ENCODE peak calls at places on chromosomes 2 and 18, in five cellular contexts. W is cardiac muscle cell, D is astrocyte of the spinal cord, M is hepatocyte, Z is endothelial cell. S is an unnamed sample.

GRCh38 chr2:185372188-185372587 is 366.4 kb upstream of the FSIP2 start:
- DNase-seq in W (no peak), D (no peak), M (peak; percentile 28), Z (no peak), S (no peak)

GRCh38 chr2:237920673-237921072 is 46.1 kb upstream of the UBE2F start:
- DNase-seq in W (no peak), D (no peak), M (no peak), Z (no peak), S (no peak)

GRCh38 chr2:64640153-64641044 is 13.3 kb downstream of the SERTAD2 start:
- DNase-seq in W (peak; percentile 27), D (no peak), M (no peak), Z (no peak), S (no peak)

GRCh38 chr18:54215069-54215468 is 9.4 kb downstream of the MBD2 start:
- DNase-seq in W (peak; percentile 60), D (peak; percentile 28), M (no peak), Z (no peak), S (no peak)

GRCh38 chr2:14756981-14757657 is 124.6 kb downstream of the LRATD1 start:
- DNase-seq in W (peak; percentile 7), D (peak; percentile 81), M (peak; percentile 44), Z (no peak), S (no peak)

GRCh38 chr2:127175821-127176354 is 44.2 kb downstream of the CYP27C1 start:
- DNase-seq in W (peak; percentile 8), D (no peak), M (peak; percentile 68), Z (no peak), S (no peak)

GRCh38 chr2:121705390-121705789 is 31.3 kb downstream of the NIFK start:
- DNase-seq in W (no peak), D (no peak), M (no peak), Z (no peak), S (no peak)

GRCh38 chr2:195477248-195477995 is 179.6 kb upstream of the SLC39A10 start:
- DNase-seq in W (peak; percentile 84), D (peak; percentile 89), M (no peak), Z (no peak), S (no peak)

GRCh38 chr2:38296381-38296780 is 80.7 kb downstream of the ATL2 start:
- DNase-seq in W (no peak), D (no peak), M (no peak), Z (no peak), S (no peak)

GRCh38 chr2:69452687-69453086 is 15.5 kb upstream of the NFU1 start:
- DNase-seq in W (no peak), D (no peak), M (no peak), Z (no peak), S (no peak)

GRCh38 chr2:73985318-73986084 is 791 bp downstream of the TET3 start:
- DNase-seq in W (peak; percentile 43), D (no peak), M (peak; percentile 76), Z (peak; percentile 53), S (no peak)

GRCh38 chr18:46474487-46475366 is 182.3 kb downstream of the LOXHD1 start:
- DNase-seq in W (no peak), D (no peak), M (no peak), Z (no peak), S (no peak)

GRCh38 chr2:181678033-181678586 is 2.2 kb downstream of the NEUROD1 start:
- DNase-seq in W (peak; percentile 90), D (peak; percentile 81), M (peak; percentile 91), Z (peak; percentile 87), S (peak; percentile 43)

GRCh38 chr18:4016391-4017049 is 438.6 kb downstream of the DLGAP1 start:
- DNase-seq in W (no peak), D (no peak), M (no peak), Z (no peak), S (no peak)

GRCh38 chr18:9673296-9674251 is 34.5 kb upstream of the RAB31 start:
- DNase-seq in W (peak; percentile 81), D (peak; percentile 61), M (peak; percentile 79), Z (no peak), S (no peak)

GRCh38 chr2:43239981-43240761 is 13.8 kb upstream of the ZFP36L2 start:
- DNase-seq in W (no peak), D (no peak), M (no peak), Z (no peak), S (no peak)

GRCh38 chr18:35163736-35164532 is 76.9 kb upstream of the ZNF397 start:
- DNase-seq in W (no peak), D (no peak), M (no peak), Z (no peak), S (no peak)

GRCh38 chr18:7855671-7856070 is 288.6 kb downstream of the PTPRM start:
- DNase-seq in W (no peak), D (no peak), M (no peak), Z (no peak), S (no peak)

GRCh38 chr2:39684495-39684894 is 18.8 kb downstream of the TMEM178A start:
- DNase-seq in W (no peak), D (no peak), M (no peak), Z (no peak), S (no peak)

GRCh38 chr2:177897278-177897677 is 175.3 kb downstream of the PDE11A start:
- DNase-seq in W (no peak), D (no peak), M (no peak), Z (no peak), S (no peak)

GRCh38 chr2:105915005-105915558 is 170.4 kb downstream of the NCK2 start:
- DNase-seq in W (no peak), D (peak; percentile 6), M (no peak), Z (no peak), S (no peak)

GRCh38 chr2:130359466-130359865 is 3.6 kb downstream of the PTPN18 start:
- DNase-seq in W (no peak), D (no peak), M (no peak), Z (no peak), S (no peak)

GRCh38 chr2:102238778-102239177 is 52.0 kb downstream of the IL1RL2 start:
- DNase-seq in W (no peak), D (no peak), M (no peak), Z (no peak), S (no peak)

GRCh38 chr2:70939847-70940580 is 4.3 kb downstream of the ATP6V1B1 start:
- DNase-seq in W (no peak), D (no peak), M (no peak), Z (peak; percentile 1), S (no peak)

GRCh38 chr2:101717041-101717817 is 19.7 kb downstream of the MAP4K4 start:
- DNase-seq in W (no peak), D (no peak), M (no peak), Z (no peak), S (no peak)

GRCh38 chr18:4252840-4253239 is 202.3 kb downstream of the DLGAP1 start:
- DNase-seq in W (no peak), D (no peak), M (no peak), Z (no peak), S (no peak)

GRCh38 chr2:1626271-1626681 is 118.0 kb downstream of the PXDN start:
- DNase-seq in W (no peak), D (no peak), M (no peak), Z (no peak), S (peak; percentile 15)

GRCh38 chr2:212843409-212844199 is 305.0 kb upstream of the ERBB4 start:
- DNase-seq in W (peak; percentile 71), D (peak; percentile 86), M (no peak), Z (no peak), S (no peak)

GRCh38 chr2:33275689-33276444 is 200.6 kb upstream of the RASGRP3 start:
- DNase-seq in W (peak; percentile 81), D (peak; percentile 96), M (peak; percentile 78), Z (no peak), S (no peak)

DNA sequence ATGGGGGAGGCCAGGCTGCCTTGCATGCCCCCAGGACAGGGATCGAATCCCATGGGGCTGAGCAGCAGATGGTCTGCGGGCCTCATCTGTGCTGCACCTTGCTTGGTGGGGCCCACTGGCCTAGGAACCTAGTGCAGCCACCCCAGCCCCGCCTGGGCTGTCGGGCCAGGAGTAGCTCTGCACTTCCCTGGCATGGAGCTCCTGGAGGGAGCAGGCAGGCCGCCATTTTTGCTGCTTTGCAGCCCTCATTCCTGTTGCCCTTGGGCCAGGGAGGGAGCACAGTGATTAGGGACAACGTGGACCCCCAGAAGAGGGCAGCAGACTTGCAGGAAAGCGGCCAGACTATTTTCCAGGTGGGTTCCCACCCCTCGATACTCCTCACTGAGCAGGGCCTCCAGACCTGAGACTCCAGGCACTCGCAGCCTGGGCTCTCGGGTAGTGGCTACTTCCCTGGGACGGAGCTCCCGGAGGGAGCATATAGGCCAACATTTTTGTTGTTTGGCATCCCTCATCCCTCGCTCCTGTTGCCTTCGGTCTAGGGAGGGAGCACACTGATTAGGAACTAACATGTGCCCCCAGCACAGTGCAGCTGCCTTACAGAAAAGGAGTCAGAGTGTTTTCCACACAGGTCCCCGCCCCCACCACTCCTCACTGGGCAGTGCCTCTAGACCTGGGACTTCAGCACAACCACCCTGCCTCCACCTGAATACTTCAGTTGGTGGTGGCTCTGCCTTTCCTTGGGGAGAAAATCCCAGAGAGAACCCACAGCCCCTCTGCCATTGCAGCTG is 99.5 kb downstream of the MAIP1 start:
- DNase-seq in W (peak; percentile 4), D (no peak), M (no peak), Z (peak; percentile 24), S (peak; percentile 33)
- TF ChIP-seq CTCF in W (peak; percentile 13), D (peak; percentile 17), M (peak; percentile 14), Z (no peak), S (no peak)

DNA sequence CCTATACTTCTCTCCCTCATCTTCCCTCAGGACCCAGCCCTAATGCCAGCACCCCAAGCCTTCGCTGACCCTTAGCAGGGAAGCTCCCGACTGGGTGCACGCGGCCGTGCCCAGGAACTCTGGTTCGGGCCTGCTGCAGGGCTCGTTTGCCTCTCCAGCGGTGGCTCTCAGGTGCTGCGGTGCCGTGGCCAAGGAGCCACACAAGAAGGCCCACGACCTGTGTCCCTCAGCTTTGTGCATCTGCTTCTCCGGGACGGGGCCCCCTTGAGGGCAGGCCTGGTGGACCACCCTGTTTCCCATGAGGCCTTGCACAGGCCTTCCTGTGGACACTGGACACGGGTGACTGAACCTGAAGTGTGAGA is 17.7 kb downstream of the BOK start:
- DNase-seq in W (no peak), D (no peak), M (no peak), Z (no peak), S (no peak)
- TF ChIP-seq CTCF in W (no peak), D (no peak), M (no peak), Z (no peak), S (no peak)

DNA sequence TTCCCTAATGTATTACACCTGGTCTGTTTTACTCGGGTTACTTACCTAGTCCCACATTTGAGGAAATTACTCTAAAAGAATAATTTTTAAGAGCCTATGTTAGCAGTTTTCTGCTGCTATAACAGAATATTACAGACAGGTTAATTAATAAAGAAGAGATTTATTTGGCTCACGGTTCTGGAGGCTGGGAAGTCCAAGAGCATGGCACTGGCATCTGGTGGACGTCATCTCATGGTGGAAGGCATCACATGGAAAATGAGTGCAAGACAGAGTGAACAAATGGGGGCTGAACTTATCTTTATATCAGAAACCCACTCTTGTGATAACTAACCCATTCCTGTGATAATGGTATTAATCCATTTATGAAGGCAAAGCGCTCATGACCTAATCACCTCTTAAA is 12.8 kb upstream of the GLS start:
- DNase-seq in W (no peak), D (no peak), M (no peak), Z (no peak), S (no peak)
- TF ChIP-seq CTCF in W (no peak), D (no peak), M (no peak), Z (no peak), S (no peak)

DNA sequence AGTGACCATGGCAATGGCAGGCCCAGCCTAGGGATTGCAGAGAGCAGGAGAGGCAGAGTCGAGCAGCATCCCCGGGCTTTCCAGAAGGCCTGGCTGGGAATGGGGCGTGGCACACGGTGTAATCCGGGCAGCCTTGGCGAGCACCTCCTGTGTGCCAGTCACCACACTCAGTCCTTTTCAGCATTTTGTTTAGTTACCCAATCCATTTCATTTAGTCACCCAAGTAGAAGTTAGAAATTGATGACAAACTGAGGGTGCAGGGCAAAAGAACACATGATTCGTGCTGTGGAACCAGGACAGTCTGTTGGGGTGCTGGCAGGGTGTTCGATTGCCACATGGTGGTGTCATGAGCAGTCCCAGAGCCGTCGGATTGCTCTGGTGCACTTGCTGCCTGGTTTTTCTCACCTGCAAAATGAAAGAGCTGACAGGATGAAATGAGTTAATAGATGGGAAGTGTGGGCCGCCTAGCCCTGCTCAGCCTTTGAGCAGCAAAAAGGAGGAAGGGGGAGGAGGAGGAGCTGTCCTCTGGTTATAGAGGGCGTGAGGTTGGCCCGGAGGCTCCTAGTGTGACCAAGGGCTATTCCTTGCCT is 299.4 kb downstream of the AGAP1 start:
- DNase-seq in W (peak; percentile 22), D (no peak), M (peak; percentile 43), Z (peak; percentile 22), S (no peak)
- TF ChIP-seq CTCF in W (peak; percentile 39), D (peak; percentile 53), M (peak; percentile 43), Z (no peak), S (peak; percentile 36)

S was measured in glutamatergic neuron.